ENCODE peak calls at places on chromosome 16, in four cellular contexts. One of them, this sample, is unnamed.

GRCh38 chr16:87235810-87236515 is 81.2 kb downstream of the C16orf95 start:
- DNase-seq in upper lobe of right lung: no peak
- DNase-seq in transverse colon: no peak
- DNase-seq in colonic mucosa: no peak
- DNase-seq in this sample: no peak

GRCh38 chr16:80735846-80736245 is 68.6 kb downstream of the CDYL2 start:
- DNase-seq in upper lobe of right lung: no peak
- DNase-seq in transverse colon: no peak
- DNase-seq in colonic mucosa: no peak
- DNase-seq in this sample: peak; percentile 59

GRCh38 chr16:89193021-89193575 is 7.2 kb downstream of the SLC22A31 start:
- DNase-seq in upper lobe of right lung: peak; percentile 93
- DNase-seq in transverse colon: peak; percentile 63
- DNase-seq in colonic mucosa: peak; percentile 61
- DNase-seq in this sample: no peak

GRCh38 chr16:13540771-13541170 is 379.2 kb upstream of the ERCC4 start:
- DNase-seq in upper lobe of right lung: no peak
- DNase-seq in transverse colon: no peak
- DNase-seq in colonic mucosa: no peak
- DNase-seq in this sample: no peak

GRCh38 chr16:1933097-1933661 is 9.8 kb downstream of the MSRB1 start:
- DNase-seq in upper lobe of right lung: peak; percentile 51
- DNase-seq in transverse colon: no peak
- DNase-seq in colonic mucosa: no peak
- DNase-seq in this sample: no peak

GRCh38 chr16:30063278-30063892 is 2.2 kb upstream of the ALDOA start:
- DNase-seq in upper lobe of right lung: no peak
- DNase-seq in transverse colon: no peak
- DNase-seq in colonic mucosa: no peak
- DNase-seq in this sample: no peak

GRCh38 chr16:81860867-81861266 is 81.8 kb downstream of the PLCG2 start:
- DNase-seq in upper lobe of right lung: no peak
- DNase-seq in transverse colon: no peak
- DNase-seq in colonic mucosa: no peak
- DNase-seq in this sample: no peak

GRCh38 chr16:79348521-79349306 is 251.8 kb downstream of the MAF start:
- DNase-seq in upper lobe of right lung: no peak
- DNase-seq in transverse colon: no peak
- DNase-seq in colonic mucosa: no peak
- DNase-seq in this sample: no peak

GRCh38 chr16:88448461-88449266 is 4.4 kb upstream of the ZFPM1 start:
- DNase-seq in upper lobe of right lung: no peak
- DNase-seq in transverse colon: no peak
- DNase-seq in colonic mucosa: no peak
- DNase-seq in this sample: no peak

GRCh38 chr16:49019826-49020401 is 261.7 kb downstream of the CBLN1 start:
- DNase-seq in upper lobe of right lung: no peak
- DNase-seq in transverse colon: no peak
- DNase-seq in colonic mucosa: no peak
- DNase-seq in this sample: no peak

GRCh38 chr16:24800586-24800985 is 45.2 kb upstream of the SLC5A11 start:
- DNase-seq in upper lobe of right lung: no peak
- DNase-seq in transverse colon: no peak
- DNase-seq in colonic mucosa: no peak
- DNase-seq in this sample: no peak

GRCh38 chr16:10556240-10556639 is 24.2 kb downstream of the EMP2 start:
- DNase-seq in upper lobe of right lung: no peak
- DNase-seq in transverse colon: no peak
- DNase-seq in colonic mucosa: no peak
- DNase-seq in this sample: no peak

GRCh38 chr16:23174622-23175021 is 7.9 kb upstream of the SCNN1G start:
- DNase-seq in upper lobe of right lung: no peak
- DNase-seq in transverse colon: no peak
- DNase-seq in colonic mucosa: no peak
- DNase-seq in this sample: no peak

GRCh38 chr16:75294773-75295172 is 43.3 kb upstream of the BCAR1 start:
- DNase-seq in upper lobe of right lung: no peak
- DNase-seq in transverse colon: no peak
- DNase-seq in colonic mucosa: no peak
- DNase-seq in this sample: no peak

DNA sequence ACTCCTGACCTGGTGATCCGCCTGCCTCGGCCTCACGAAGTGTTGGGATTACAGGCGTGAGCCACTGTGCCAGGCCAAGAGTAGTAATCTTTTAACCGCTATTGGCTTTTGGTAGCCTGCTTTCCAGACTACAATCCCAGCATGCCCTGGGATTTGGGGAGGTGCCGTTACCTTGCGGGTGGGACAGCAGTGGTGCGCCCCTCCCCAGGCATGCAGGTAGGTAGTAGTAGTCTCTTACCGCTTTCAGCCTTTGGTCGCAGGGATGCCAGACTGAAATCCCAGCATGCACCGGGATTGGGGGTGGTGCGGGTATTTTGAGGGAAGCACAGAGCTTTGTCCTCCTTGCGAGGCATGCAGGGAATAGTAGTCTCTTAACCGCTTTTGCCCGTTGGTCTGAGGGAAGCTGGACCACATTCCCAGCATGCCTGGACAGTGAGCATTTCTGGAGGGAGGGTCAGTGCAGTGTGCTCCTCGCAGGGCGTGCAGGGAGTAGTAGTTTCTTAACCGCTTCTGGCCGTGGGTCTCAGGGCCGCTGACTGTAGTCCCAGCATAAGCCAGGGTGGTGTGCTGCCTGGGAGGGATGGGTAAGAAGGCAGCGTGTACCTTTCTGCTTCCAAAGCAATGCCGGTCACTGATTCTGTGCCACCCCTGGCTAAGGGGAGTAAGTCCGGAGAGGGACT is 1686.8 kb downstream of the TP53TG3F start:
- DNase-seq in upper lobe of right lung: no peak
- DNase-seq in transverse colon: no peak
- DNase-seq in colonic mucosa: no peak
- DNase-seq in this sample: no peak
- H3K9me3 ChIP-seq in upper lobe of right lung: no peaks in the 10 kb centered on the region
- H3K9me3 ChIP-seq in transverse colon: no peaks in the 10 kb centered on the region
- H3K9me3 ChIP-seq in colonic mucosa: no peaks in the 10 kb centered on the region
- H3K9me3 ChIP-seq in this sample: peaks cover 2% of the 10 kb centered on the region

GRCh38 chr16:35909351-35909954 is 2450.0 kb downstream of the TP53TG3F start:
- DNase-seq in upper lobe of right lung: no peak
- DNase-seq in transverse colon: no peak
- DNase-seq in colonic mucosa: no peak
- DNase-seq in this sample: no peak

GRCh38 chr16:35908152-35908551 is 2448.7 kb downstream of the TP53TG3F start:
- DNase-seq in upper lobe of right lung: no peak
- DNase-seq in transverse colon: no peak
- DNase-seq in colonic mucosa: no peak
- DNase-seq in this sample: no peak

GRCh38 chr16:35906440-35906839 is 2447.0 kb downstream of the TP53TG3F start:
- DNase-seq in upper lobe of right lung: no peak
- DNase-seq in transverse colon: no peak
- DNase-seq in colonic mucosa: no peak
- DNase-seq in this sample: no peak

GRCh38 chr16:35910409-35910808 is 2451.0 kb downstream of the TP53TG3F start:
- DNase-seq in upper lobe of right lung: no peak
- DNase-seq in transverse colon: no peak
- DNase-seq in colonic mucosa: no peak
- DNase-seq in this sample: no peak

GRCh38 chr16:35908942-35909341 is 2449.5 kb downstream of the TP53TG3F start:
- DNase-seq in upper lobe of right lung: no peak
- DNase-seq in transverse colon: no peak
- DNase-seq in colonic mucosa: no peak
- DNase-seq in this sample: no peak
- H3K9me3 ChIP-seq in upper lobe of right lung: no peaks in the 10 kb centered on the region
- H3K9me3 ChIP-seq in transverse colon: no peaks in the 10 kb centered on the region
- H3K9me3 ChIP-seq in colonic mucosa: no peaks in the 10 kb centered on the region
- H3K9me3 ChIP-seq in this sample: no peaks in the 10 kb centered on the region

DNA sequence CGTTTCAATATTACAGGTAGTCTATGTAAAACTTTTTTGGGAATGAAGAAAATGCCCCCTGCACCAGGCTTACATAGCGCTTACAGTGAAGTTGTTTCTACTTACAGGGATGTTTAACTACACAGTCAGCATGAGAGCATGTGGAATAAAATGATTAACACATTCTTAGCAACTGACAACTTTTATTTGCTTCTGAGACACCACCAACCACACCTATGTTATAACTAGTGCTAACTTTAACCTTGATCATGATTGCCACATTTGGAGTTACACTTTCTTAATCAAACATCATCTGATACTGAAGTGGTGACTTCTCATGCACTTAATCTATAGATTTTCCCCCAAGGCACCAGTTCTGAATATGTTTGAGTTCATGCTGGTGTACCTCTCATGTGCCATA is 20.3 kb upstream of the ZNF267 start:
- DNase-seq in upper lobe of right lung: no peak
- DNase-seq in transverse colon: no peak
- DNase-seq in colonic mucosa: no peak
- DNase-seq in this sample: no peak
- H3K9me3 ChIP-seq in upper lobe of right lung: peaks cover 7% of the 10 kb centered on the region
- H3K9me3 ChIP-seq in transverse colon: peaks cover 10% of the 10 kb centered on the region
- H3K9me3 ChIP-seq in colonic mucosa: no peaks in the 10 kb centered on the region
- H3K9me3 ChIP-seq in this sample: peaks cover 3% of the 10 kb centered on the region

DNA sequence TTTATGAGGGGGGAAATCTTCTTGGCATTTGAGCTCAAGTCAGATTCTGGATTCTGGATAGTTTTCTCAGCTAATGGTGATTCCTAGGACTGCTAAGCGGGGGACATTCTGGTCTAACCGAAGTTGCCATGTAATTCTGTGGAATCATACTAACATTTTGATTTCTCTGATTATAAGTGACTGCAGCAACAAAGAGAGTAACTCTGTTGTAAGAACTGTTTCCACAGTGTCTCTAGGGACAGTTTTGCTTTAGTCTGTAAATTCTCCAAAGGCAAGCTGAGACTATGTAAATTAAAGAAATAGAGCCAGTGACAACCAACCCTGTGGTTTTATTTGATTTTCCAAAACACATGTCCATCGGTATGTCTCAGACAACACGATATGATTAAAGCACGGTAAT is 286.2 kb downstream of the IRX3 start:
- DNase-seq in upper lobe of right lung: no peak
- DNase-seq in transverse colon: no peak
- DNase-seq in colonic mucosa: no peak
- DNase-seq in this sample: no peak
- H3K9me3 ChIP-seq in upper lobe of right lung: no peaks in the 10 kb centered on the region
- H3K9me3 ChIP-seq in transverse colon: no peaks in the 10 kb centered on the region
- H3K9me3 ChIP-seq in colonic mucosa: no peaks in the 10 kb centered on the region
- H3K9me3 ChIP-seq in this sample: no peaks in the 10 kb centered on the region